ENCODE peak calls at places on chromosomes 5 and 9, in five cellular contexts. T is HCT116, Z is heart right ventricle, E is endodermal cell, V is brain microvascular endothelial cell. S is an unnamed sample.

GRCh38 chr9:69376651-69377050 is 51.6 kb downstream of the ENTREP1 start:
- DNase-seq in T (no peak), Z (no peak), E (no peak), V (peak; percentile 88), S (peak; percentile 60)

GRCh38 chr9:15482146-15482545 is 28.6 kb downstream of the PSIP1 start:
- DNase-seq in T (no peak), Z (no peak), E (no peak), V (no peak), S (no peak)

GRCh38 chr9:111399772-111400563 is 69.9 kb upstream of the OR2K2 start:
- DNase-seq in T (peak; percentile 33), Z (no peak), E (peak; percentile 80), V (no peak), S (no peak)

GRCh38 chr9:92749071-92749933 is 15.3 kb downstream of the BICD2 start:
- DNase-seq in T (no peak), Z (no peak), E (peak; percentile 43), V (no peak), S (no peak)

GRCh38 chr9:99130069-99130468 is 25.2 kb downstream of the TGFBR1 start:
- DNase-seq in T (no peak), Z (no peak), E (no peak), V (no peak), S (no peak)

GRCh38 chr9:9921771-9922170 is 691.0 kb downstream of the PTPRD start:
- DNase-seq in T (no peak), Z (no peak), E (no peak), V (no peak), S (no peak)

GRCh38 chr9:113504725-113505590 is 41.4 kb downstream of the RGS3 start:
- DNase-seq in T (no peak), Z (no peak), E (no peak), V (no peak), S (no peak)

GRCh38 chr5:143244000-143244736 is 159.3 kb downstream of the NR3C1 start:
- DNase-seq in T (peak; percentile 82), Z (peak; percentile 55), E (no peak), V (peak; percentile 97), S (peak; percentile 97)

GRCh38 chr9:129704797-129705196 is 39.4 kb downstream of the PRRX2 start:
- DNase-seq in T (no peak), Z (no peak), E (no peak), V (no peak), S (no peak)

GRCh38 chr9:101027733-101028345 is 688 bp upstream of the PLPPR1 start:
- DNase-seq in T (no peak), Z (no peak), E (no peak), V (no peak), S (no peak)

GRCh38 chr9:89527084-89527483 is 29.2 kb upstream of the SEMA4D start:
- DNase-seq in T (no peak), Z (peak; percentile 32), E (no peak), V (no peak), S (no peak)

GRCh38 chr5:176810084-176810597 is at the start of gene UNC5A:
- DNase-seq in T (peak; percentile 63), Z (peak; percentile 20), E (peak; percentile 91), V (peak; percentile 10), S (no peak)

DNA sequence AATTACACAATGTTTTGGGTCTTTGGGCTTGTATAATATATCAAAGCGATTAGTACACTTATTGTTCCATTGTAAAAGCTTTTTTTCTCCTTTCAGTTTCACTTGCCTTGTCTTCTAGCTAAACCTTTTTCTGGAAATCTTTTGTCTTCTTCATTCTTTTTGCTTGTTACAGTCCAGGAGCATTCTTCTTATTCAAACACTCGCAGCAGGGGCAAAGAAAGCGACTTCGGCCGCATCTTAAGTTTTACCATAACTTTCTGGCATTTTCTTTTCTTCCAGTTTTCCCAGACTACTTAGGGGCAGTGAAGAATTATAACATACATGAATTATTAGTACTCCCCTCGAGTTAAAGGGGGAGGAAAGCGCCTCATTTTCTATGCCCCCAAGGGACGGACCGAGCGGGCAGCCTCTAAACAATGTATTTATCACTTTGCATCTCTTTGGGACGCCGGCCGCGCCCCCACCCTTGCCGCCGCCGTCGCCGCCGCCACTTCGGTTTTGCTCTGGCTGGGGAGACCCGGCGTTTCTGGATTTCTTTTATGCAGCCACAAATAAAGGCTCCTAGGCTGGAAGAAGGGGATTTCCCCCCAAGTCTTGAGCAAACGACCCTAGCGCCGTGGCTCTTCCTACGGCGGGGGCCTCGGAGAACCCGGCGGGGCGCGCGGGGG is 7.5 kb upstream of the NEUROG1 start:
- DNase-seq in T (no peak), Z (no peak), E (peak; percentile 68), V (no peak), S (no peak)
- H3K27me3 ChIP-seq in T (peaks cover 4% of the 10 kb centered on the region), Z (peaks cover 98% of the 10 kb centered on the region), E (peaks cover 100% of the 10 kb centered on the region), V (peaks cover 84% of the 10 kb centered on the region), S (peaks cover 56% of the 10 kb centered on the region)

GRCh38 chr9:122053056-122053455 is 40.1 kb downstream of the TTLL11 start:
- DNase-seq in T (no peak), Z (no peak), E (no peak), V (no peak), S (no peak)
- H3K27me3 ChIP-seq in T (no peaks in the 10 kb centered on the region), Z (no peaks in the 10 kb centered on the region), E (peaks cover 6% of the 10 kb centered on the region), V (no peaks in the 10 kb centered on the region), S (no peaks in the 10 kb centered on the region)

DNA sequence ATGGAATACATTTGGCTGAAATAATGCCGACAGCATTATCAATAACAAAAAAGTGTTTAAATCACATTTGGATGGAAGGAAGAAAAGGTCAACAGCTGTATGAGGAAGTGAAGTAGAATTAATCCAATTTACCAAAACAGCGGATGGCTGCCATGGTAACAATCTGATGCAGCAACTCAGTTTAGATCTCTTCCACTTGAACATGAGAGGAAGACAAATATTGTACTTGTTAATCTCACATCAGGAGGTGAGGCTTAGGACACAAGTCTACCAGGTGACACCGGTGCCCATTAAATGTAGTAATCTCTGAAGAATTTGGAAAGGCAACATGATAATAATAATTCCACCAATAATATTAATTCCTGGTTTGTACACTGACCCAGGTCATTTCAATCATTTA is 2.4 kb downstream of the RASEF start:
- DNase-seq in T (no peak), Z (no peak), E (no peak), V (no peak), S (no peak)
- H3K27me3 ChIP-seq in T (no peaks in the 10 kb centered on the region), Z (peaks cover 78% of the 10 kb centered on the region), E (peaks cover 69% of the 10 kb centered on the region), V (peaks cover 28% of the 10 kb centered on the region), S (peaks cover 14% of the 10 kb centered on the region)

GRCh38 chr5:90590-91547 is 1.1 kb upstream of the PLEKHG4B start:
- DNase-seq in T (no peak), Z (no peak), E (peak; percentile 73), V (peak; percentile 25), S (no peak)
- H3K27me3 ChIP-seq in T (peaks cover 48% of the 10 kb centered on the region), Z (peaks cover 74% of the 10 kb centered on the region), E (peaks cover 91% of the 10 kb centered on the region), V (peaks cover 51% of the 10 kb centered on the region), S (peaks cover 29% of the 10 kb centered on the region)

DNA sequence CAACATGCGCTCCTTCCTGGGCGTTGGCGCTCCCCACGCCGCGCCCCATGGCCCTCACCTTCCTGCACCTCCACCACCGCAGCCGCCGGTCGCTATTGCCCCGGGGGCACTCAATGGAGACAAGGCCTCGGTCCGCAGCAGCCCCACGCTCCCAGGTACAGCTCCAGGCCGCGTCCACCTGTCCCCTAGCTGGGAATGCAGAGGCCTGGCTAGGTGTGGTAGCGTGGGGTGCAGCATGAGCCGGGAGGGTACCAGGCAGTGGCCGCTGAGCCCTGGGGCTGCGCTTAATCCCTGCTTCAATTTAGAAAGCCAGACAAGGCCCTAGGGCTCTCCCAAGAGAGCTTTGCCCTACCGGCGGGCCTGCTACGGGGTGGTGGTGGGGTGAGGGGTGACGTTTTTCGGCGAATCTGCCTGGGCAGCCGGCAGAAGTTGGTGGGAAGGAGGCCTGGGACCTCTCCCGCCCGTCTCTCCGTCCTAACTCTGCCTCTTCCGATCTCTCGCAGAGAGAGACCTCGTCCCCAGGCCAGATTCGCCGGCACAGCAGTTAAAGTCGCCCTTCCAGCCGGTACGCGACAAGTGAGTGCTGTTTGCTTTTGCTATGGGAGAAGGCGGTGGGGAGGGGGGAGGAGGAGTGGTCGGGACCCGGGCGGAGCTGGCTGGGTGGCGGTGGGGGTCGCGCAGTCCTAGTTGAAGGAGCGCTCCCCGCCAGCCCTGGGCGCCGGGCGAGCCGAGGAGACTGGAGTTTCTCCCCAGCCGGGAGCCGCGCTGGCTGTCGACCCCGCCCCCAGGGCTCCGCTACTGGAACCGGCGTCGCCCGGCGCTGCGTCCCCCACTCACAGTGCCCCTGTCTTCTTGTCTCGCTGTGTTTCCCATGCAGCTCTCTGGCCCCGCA is 4.7 kb downstream of the IRX1 start:
- DNase-seq in T (no peak), Z (no peak), E (peak; percentile 90), V (no peak), S (no peak)
- H3K27me3 ChIP-seq in T (no peaks in the 10 kb centered on the region), Z (peaks cover 99% of the 10 kb centered on the region), E (peaks cover 94% of the 10 kb centered on the region), V (peaks cover 66% of the 10 kb centered on the region), S (peaks cover 2% of the 10 kb centered on the region)

S was measured in BJ.